ENCODE peak calls at places on chromosomes 7 and 10, in six cellular contexts. One of them, this sample, is unnamed. For H3K4me1 and H3K36me3, the result is how much of the 10 kb centered on the place peaks cover.

GRCh38 chr7:111018960-111019835 is 71.7 kb upstream of the LRRN3 start:
- DNase-seq in tibial artery: no peak
- DNase-seq in prostate gland: no peak
- DNase-seq in body of pancreas: no peak
- DNase-seq in mammary epithelial cell: no peak
- DNase-seq in naive thymus-derived CD4-positive, alpha-beta T cell: no peak
- DNase-seq in this sample: no peak

GRCh38 chr7:25303380-25304321 is 75.4 kb upstream of the NPVF start:
- DNase-seq in tibial artery: no peak
- DNase-seq in body of pancreas: no peak
- DNase-seq in prostate gland: no peak
- DNase-seq in naive thymus-derived CD4-positive, alpha-beta T cell: no peak
- DNase-seq in mammary epithelial cell: no peak
- DNase-seq in this sample: no peak

GRCh38 chr10:4073912-4074311 is 288.9 kb upstream of the KLF6 start:
- DNase-seq in mammary epithelial cell: peak
- DNase-seq in prostate gland: no peak
- DNase-seq in tibial artery: peak
- DNase-seq in body of pancreas: no peak
- DNase-seq in naive thymus-derived CD4-positive, alpha-beta T cell: no peak
- DNase-seq in this sample: no peak

GRCh38 chr7:85773116-85773783 is 586.4 kb upstream of the SEMA3D start:
- DNase-seq in prostate gland: no peak
- DNase-seq in body of pancreas: no peak
- DNase-seq in tibial artery: no peak
- DNase-seq in naive thymus-derived CD4-positive, alpha-beta T cell: no peak
- DNase-seq in mammary epithelial cell: peak
- DNase-seq in this sample: no peak

GRCh38 chr7:84799131-84799530 is 387.7 kb downstream of the SEMA3D start:
- DNase-seq in mammary epithelial cell: no peak
- DNase-seq in naive thymus-derived CD4-positive, alpha-beta T cell: no peak
- DNase-seq in prostate gland: peak
- DNase-seq in body of pancreas: no peak
- DNase-seq in tibial artery: peak
- DNase-seq in this sample: no peak

GRCh38 chr10:69786791-69787190 is 14.9 kb upstream of the COL13A1 start:
- DNase-seq in mammary epithelial cell: peak
- DNase-seq in prostate gland: no peak
- DNase-seq in body of pancreas: no peak
- DNase-seq in naive thymus-derived CD4-positive, alpha-beta T cell: no peak
- DNase-seq in tibial artery: no peak
- DNase-seq in this sample: no peak

GRCh38 chr10:43262043-43262901 is 4.6 kb downstream of the RASGEF1A start:
- DNase-seq in mammary epithelial cell: no peak
- DNase-seq in naive thymus-derived CD4-positive, alpha-beta T cell: no peak
- DNase-seq in body of pancreas: no peak
- DNase-seq in tibial artery: no peak
- DNase-seq in prostate gland: no peak
- DNase-seq in this sample: no peak

GRCh38 chr7:139899328-139900020 is 70.4 kb downstream of the TBXAS1 start:
- DNase-seq in body of pancreas: no peak
- DNase-seq in naive thymus-derived CD4-positive, alpha-beta T cell: no peak
- DNase-seq in tibial artery: no peak
- DNase-seq in prostate gland: no peak
- DNase-seq in mammary epithelial cell: no peak
- DNase-seq in this sample: no peak

GRCh38 chr7:130845581-130846085 is 111.6 kb upstream of the KLF14 start:
- DNase-seq in body of pancreas: no peak
- DNase-seq in prostate gland: no peak
- DNase-seq in mammary epithelial cell: peak
- DNase-seq in tibial artery: no peak
- DNase-seq in naive thymus-derived CD4-positive, alpha-beta T cell: no peak
- DNase-seq in this sample: peak

DNA sequence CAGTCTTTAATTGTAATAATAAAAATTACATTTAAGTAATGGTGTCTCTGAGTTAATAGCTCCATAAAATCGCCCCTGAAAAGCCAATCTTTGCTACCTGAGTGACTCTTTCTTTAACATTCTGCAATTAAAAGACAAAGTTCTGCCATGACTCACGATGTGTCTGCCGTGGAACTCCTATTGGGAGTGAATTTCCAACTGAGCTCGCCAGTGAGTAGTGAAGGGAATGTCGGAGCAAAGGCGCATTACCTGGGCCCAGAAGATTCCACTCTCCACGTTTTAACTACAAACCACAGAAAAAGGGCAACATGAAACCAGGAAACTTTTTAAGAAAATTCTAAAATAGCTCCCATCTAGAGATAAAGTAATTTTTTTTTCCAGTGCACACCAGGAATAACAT is 36.9 kb upstream of the RNF32 start:
- DNase-seq in body of pancreas: no peak
- DNase-seq in tibial artery: no peak
- DNase-seq in naive thymus-derived CD4-positive, alpha-beta T cell: no peak
- DNase-seq in prostate gland: no peak
- DNase-seq in mammary epithelial cell: no peak
- DNase-seq in this sample: no peak
- H3K4me1 ChIP-seq in body of pancreas: under half
- H3K4me1 ChIP-seq in tibial artery: under half
- H3K4me1 ChIP-seq in naive thymus-derived CD4-positive, alpha-beta T cell: under half
- H3K4me1 ChIP-seq in prostate gland: under half
- H3K4me1 ChIP-seq in mammary epithelial cell: under half
- H3K4me1 ChIP-seq in this sample: under half

GRCh38 chr7:143399642-143400041 is 9.0 kb downstream of the EPHA1 start:
- DNase-seq in naive thymus-derived CD4-positive, alpha-beta T cell: no peak
- DNase-seq in body of pancreas: no peak
- DNase-seq in tibial artery: peak
- DNase-seq in prostate gland: no peak
- DNase-seq in mammary epithelial cell: no peak
- DNase-seq in this sample: no peak

GRCh38 chr7:143398616-143399015 is 10.0 kb downstream of the EPHA1 start:
- DNase-seq in mammary epithelial cell: no peak
- DNase-seq in naive thymus-derived CD4-positive, alpha-beta T cell: no peak
- DNase-seq in body of pancreas: no peak
- DNase-seq in tibial artery: no peak
- DNase-seq in prostate gland: no peak
- DNase-seq in this sample: no peak

GRCh38 chr7:143401265-143401664 is 7.4 kb downstream of the EPHA1 start:
- DNase-seq in tibial artery: no peak
- DNase-seq in prostate gland: no peak
- DNase-seq in mammary epithelial cell: no peak
- DNase-seq in naive thymus-derived CD4-positive, alpha-beta T cell: no peak
- DNase-seq in body of pancreas: no peak
- DNase-seq in this sample: peak

GRCh38 chr7:143397710-143398530 is 10.7 kb downstream of the EPHA1 start:
- DNase-seq in tibial artery: no peak
- DNase-seq in mammary epithelial cell: no peak
- DNase-seq in body of pancreas: no peak
- DNase-seq in naive thymus-derived CD4-positive, alpha-beta T cell: no peak
- DNase-seq in prostate gland: no peak
- DNase-seq in this sample: no peak

DNA sequence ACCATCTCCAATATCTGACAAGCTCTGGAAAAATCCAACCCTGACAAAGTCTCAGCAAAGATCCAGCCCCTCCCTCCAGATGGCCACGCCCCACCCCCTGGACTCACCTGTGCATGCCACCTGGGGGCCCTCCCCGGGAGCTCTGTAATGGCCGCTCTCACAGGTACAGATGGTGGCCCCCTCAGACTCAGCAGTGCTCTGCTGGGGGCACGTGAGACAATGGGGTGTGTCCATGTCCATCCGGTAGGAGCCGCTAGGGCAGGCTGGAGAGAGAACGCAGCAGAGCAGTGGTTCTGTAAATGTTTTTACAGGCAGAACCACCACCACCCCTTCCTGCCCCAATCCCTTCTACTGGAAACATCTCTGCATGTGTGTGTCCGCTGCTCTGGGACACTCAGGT is 9.5 kb downstream of the EPHA1 start:
- DNase-seq in tibial artery: no peak
- DNase-seq in prostate gland: no peak
- DNase-seq in body of pancreas: no peak
- DNase-seq in naive thymus-derived CD4-positive, alpha-beta T cell: no peak
- DNase-seq in mammary epithelial cell: no peak
- DNase-seq in this sample: no peak
- H3K36me3 ChIP-seq in tibial artery: under half
- H3K36me3 ChIP-seq in prostate gland: under half
- H3K36me3 ChIP-seq in body of pancreas: under half
- H3K36me3 ChIP-seq in naive thymus-derived CD4-positive, alpha-beta T cell: under half
- H3K36me3 ChIP-seq in mammary epithelial cell: under half
- H3K36me3 ChIP-seq in this sample: under half

GRCh38 chr10:21368022-21368582 is 157.4 kb downstream of the SKIDA1 start:
- DNase-seq in tibial artery: no peak
- DNase-seq in body of pancreas: no peak
- DNase-seq in naive thymus-derived CD4-positive, alpha-beta T cell: no peak
- DNase-seq in prostate gland: no peak
- DNase-seq in mammary epithelial cell: no peak
- DNase-seq in this sample: no peak
- H3K4me1 ChIP-seq in tibial artery: under half
- H3K4me1 ChIP-seq in body of pancreas: under half
- H3K4me1 ChIP-seq in naive thymus-derived CD4-positive, alpha-beta T cell: under half
- H3K4me1 ChIP-seq in prostate gland: under half
- H3K4me1 ChIP-seq in mammary epithelial cell: under half
- H3K4me1 ChIP-seq in this sample: half or more

DNA sequence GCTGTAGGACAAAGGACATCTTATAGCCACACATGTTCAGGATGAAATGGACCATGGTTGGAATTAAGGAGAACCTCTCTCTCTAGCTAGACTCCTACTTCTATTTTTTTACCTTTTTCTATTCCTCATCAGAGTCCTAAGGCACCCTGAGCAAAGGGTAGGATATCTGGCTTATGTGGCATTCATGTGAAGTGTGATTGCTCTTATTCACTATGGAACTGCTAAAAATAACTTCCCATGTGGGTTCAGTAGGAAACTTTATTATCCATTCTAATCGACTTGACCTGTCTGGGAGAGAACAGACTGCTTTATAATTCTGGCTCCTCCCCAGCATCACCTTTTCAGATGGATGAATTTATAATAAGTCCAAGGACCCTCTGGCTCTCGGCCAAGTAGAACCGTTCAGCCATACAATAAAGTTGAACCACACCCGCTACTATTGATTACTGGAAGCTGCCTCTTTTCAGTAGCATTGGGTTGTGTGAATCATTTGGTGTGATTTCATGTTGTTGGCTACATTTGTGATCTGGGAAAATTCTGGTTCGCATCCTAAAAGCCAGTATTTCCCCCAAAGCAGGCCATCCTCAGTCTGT is 117.5 kb downstream of the NRF1 start:
- DNase-seq in prostate gland: no peak
- DNase-seq in body of pancreas: no peak
- DNase-seq in tibial artery: no peak
- DNase-seq in naive thymus-derived CD4-positive, alpha-beta T cell: no peak
- DNase-seq in mammary epithelial cell: no peak
- DNase-seq in this sample: no peak
- H3K36me3 ChIP-seq in prostate gland: under half
- H3K36me3 ChIP-seq in body of pancreas: under half
- H3K36me3 ChIP-seq in tibial artery: half or more
- H3K36me3 ChIP-seq in naive thymus-derived CD4-positive, alpha-beta T cell: under half
- H3K36me3 ChIP-seq in mammary epithelial cell: under half
- H3K36me3 ChIP-seq in this sample: under half

GRCh38 chr10:30725661-30726060 is 96.1 kb upstream of the LYZL2 start:
- DNase-seq in body of pancreas: no peak
- DNase-seq in prostate gland: no peak
- DNase-seq in tibial artery: no peak
- DNase-seq in mammary epithelial cell: no peak
- DNase-seq in naive thymus-derived CD4-positive, alpha-beta T cell: no peak
- DNase-seq in this sample: no peak

GRCh38 chr10:30719832-30720231 is 90.3 kb upstream of the LYZL2 start:
- DNase-seq in tibial artery: no peak
- DNase-seq in body of pancreas: no peak
- DNase-seq in mammary epithelial cell: no peak
- DNase-seq in prostate gland: no peak
- DNase-seq in naive thymus-derived CD4-positive, alpha-beta T cell: no peak
- DNase-seq in this sample: no peak

GRCh38 chr10:30724296-30724695 is 94.7 kb upstream of the LYZL2 start:
- DNase-seq in naive thymus-derived CD4-positive, alpha-beta T cell: no peak
- DNase-seq in mammary epithelial cell: no peak
- DNase-seq in body of pancreas: no peak
- DNase-seq in prostate gland: no peak
- DNase-seq in tibial artery: no peak
- DNase-seq in this sample: no peak

GRCh38 chr10:30718877-30719268 is 89.3 kb upstream of the LYZL2 start:
- DNase-seq in naive thymus-derived CD4-positive, alpha-beta T cell: no peak
- DNase-seq in tibial artery: no peak
- DNase-seq in prostate gland: no peak
- DNase-seq in body of pancreas: no peak
- DNase-seq in mammary epithelial cell: no peak
- DNase-seq in this sample: no peak

GRCh38 chr10:30722956-30723355 is 93.4 kb upstream of the LYZL2 start:
- DNase-seq in prostate gland: no peak
- DNase-seq in naive thymus-derived CD4-positive, alpha-beta T cell: no peak
- DNase-seq in body of pancreas: no peak
- DNase-seq in mammary epithelial cell: no peak
- DNase-seq in tibial artery: no peak
- DNase-seq in this sample: no peak
- H3K4me1 ChIP-seq in prostate gland: under half
- H3K4me1 ChIP-seq in naive thymus-derived CD4-positive, alpha-beta T cell: under half
- H3K4me1 ChIP-seq in body of pancreas: under half
- H3K4me1 ChIP-seq in mammary epithelial cell: under half
- H3K4me1 ChIP-seq in tibial artery: under half
- H3K4me1 ChIP-seq in this sample: under half